ENCODE peak calls at places on chromosome X, in four cellular contexts. L is A549, O is K562, W is kidney epithelial cell. A is an unnamed sample.

GRCh38 chrX:13428055-13428786 is 108.4 kb upstream of the ATXN3L start:
- DNase-seq in L (peak), O (no peak), W (no peak), A (no peak)

GRCh38 chrX:48697182-48697727 is 721 bp downstream of the SUV39H1 start:
- DNase-seq in L (no peak), O (no peak), W (no peak), A (no peak)

GRCh38 chrX:10173331-10173900 is 16.6 kb downstream of the CLCN4 start:
- DNase-seq in L (no peak), O (peak), W (peak), A (peak)

GRCh38 chrX:102154900-102155805 is 624 bp downstream of the BEX5 start:
- DNase-seq in L (no peak), O (no peak), W (no peak), A (no peak)

GRCh38 chrX:41025926-41026325 is 59.3 kb upstream of the USP9X start:
- DNase-seq in L (peak), O (no peak), W (no peak), A (no peak)

GRCh38 chrX:140507223-140507981 is 2.5 kb upstream of the SOX3 start:
- DNase-seq in L (no peak), O (no peak), W (no peak), A (no peak)

GRCh38 chrX:1658083-1658463 is 43.2 kb downstream of the ASMT start:
- DNase-seq in L (peak), O (no peak), W (no peak), A (no peak)

GRCh38 chrX:112800901-112801775 is 39.5 kb downstream of the AMOT start:
- DNase-seq in L (no peak), O (no peak), W (no peak), A (no peak)

GRCh38 chrX:70664726-70665125 is 220.1 kb downstream of the DLG3 start:
- DNase-seq in L (peak), O (no peak), W (peak), A (no peak)

GRCh38 chrX:15269618-15270521 is at the start of gene ASB9:
- DNase-seq in L (peak), O (no peak), W (peak), A (peak)

GRCh38 chrX:43655151-43655676 is 885 bp upstream of the MAOA start:
- DNase-seq in L (peak), O (no peak), W (no peak), A (no peak)

GRCh38 chrX:137031517-137032377 is 2.0 kb downstream of the GPR101 start:
- DNase-seq in L (peak), O (peak), W (no peak), A (no peak)

GRCh38 chrX:129957241-129958099 is 25.0 kb upstream of the BCORL1 start:
- DNase-seq in L (peak), O (peak), W (no peak), A (no peak)

GRCh38 chrX:129956765-129957164 is 25.7 kb upstream of the BCORL1 start:
- DNase-seq in L (no peak), O (no peak), W (no peak), A (no peak)

GRCh38 chrX:129961180-129962083 is 21.0 kb upstream of the BCORL1 start:
- DNase-seq in L (peak), O (peak), W (no peak), A (no peak)

GRCh38 chrX:129958814-129959492 is 23.5 kb upstream of the BCORL1 start:
- DNase-seq in L (no peak), O (no peak), W (no peak), A (no peak)

GRCh38 chrX:129959493-129959832 is 23.0 kb upstream of the BCORL1 start:
- DNase-seq in L (no peak), O (peak), W (no peak), A (no peak)
- H3K4me3 ChIP-seq in L (no peak), O (no peak), W (no peak), A (no peak)

GRCh38 chrX:45668686-45669443 is 468.2 kb upstream of the DIPK2B start:
- DNase-seq in L (no peak), O (no peak), W (peak), A (peak)
- TF ChIP-seq CTCF in L (no peak), O (no peak), W (no peak), A (no peak)

DNA sequence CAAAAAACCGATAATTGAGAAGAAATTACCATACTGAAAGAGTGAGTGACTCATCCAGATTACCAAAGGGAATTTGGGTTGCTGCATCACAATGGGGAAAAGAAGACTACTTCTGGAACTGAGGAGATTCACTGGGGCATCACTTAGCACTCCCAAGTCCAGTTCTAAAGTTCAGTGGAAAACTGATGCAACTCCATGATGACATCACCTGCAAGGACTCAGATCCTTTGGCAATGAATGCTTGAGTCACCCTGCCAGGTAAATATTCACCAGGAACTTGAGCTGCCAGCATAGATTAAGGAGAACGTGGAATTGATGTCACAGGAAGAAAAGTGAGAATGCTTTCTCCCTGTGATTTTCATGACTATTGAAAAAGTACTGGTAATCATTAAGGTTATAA is 32.0 kb upstream of the SMIM10L2A start:
- DNase-seq in L (peak), O (no peak), W (peak), A (no peak)
- H3K4me3 ChIP-seq in L (no peak), O (no peak), W (no peak), A (no peak)

GRCh38 chrX:151828434-151829080 is 84.1 kb upstream of the MAGEA4 start:
- DNase-seq in L (no peak), O (no peak), W (no peak), A (no peak)

GRCh38 chrX:151830911-151831310 is 81.8 kb upstream of the MAGEA4 start:
- DNase-seq in L (no peak), O (no peak), W (no peak), A (no peak)

GRCh38 chrX:151821226-151821625 is 86.7 kb downstream of the CNGA2 start:
- DNase-seq in L (no peak), O (no peak), W (no peak), A (no peak)

DNA sequence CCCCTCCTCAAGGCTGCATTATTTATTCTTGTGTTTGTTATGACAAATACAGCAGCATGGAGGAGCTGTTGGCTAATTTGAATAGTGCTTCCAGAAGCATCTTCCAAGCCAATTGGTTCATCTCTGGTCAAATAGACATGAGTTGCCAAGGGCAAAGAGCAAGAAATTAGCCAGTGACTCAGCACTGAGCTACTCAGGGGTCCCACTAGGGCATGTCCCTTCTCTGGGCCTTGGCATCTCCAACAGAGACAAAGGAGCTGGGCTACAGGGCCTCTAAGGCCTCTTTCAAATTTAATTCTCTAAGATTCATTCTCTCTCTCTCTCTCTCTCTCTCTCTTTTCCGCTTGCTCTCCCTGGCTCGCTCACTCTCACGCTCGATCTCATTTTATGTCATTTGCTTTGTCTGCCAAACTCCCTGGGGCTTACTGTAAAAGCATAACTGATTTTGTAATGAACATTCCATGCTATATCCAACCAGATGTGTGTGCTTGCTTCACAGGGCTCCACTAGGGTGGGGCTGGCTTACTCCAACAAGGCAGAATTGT is 86.7 kb upstream of the MAGEA4 start:
- DNase-seq in L (peak), O (no peak), W (peak), A (peak)
- TF ChIP-seq CTCF in L (peak), O (peak), W (no peak), A (peak)

GRCh38 chrX:38275615-38276014 is 51.7 kb downstream of the RPGR start:
- DNase-seq in L (peak), O (no peak), W (peak), A (peak)
- H3K4me3 ChIP-seq in L (no peak), O (no peak), W (no peak), A (no peak)

DNA sequence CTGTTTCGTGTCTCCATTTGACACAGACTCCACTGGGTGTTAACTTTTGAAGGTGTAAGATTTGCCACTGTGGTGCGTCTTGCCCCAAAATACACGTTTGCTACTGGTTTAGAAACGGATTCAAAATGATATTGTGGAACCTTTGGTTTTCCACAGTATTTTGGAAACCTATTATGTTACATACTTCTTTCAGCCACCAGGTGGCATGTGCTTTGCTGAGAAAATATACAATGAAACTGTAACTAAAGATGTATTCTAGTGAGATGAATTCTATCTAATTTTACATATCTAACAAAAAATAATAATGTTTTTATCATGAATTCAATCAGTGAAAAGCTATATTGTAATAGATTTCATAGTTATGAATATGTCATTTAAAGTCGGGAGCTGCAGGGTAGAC is 28.4 kb upstream of the SLITRK4 start:
- DNase-seq in L (peak), O (peak), W (no peak), A (no peak)
- TF ChIP-seq CTCF in L (peak), O (no peak), W (peak), A (peak)

GRCh38 chrX:51837926-51838325 is 55.5 kb upstream of the MAGED1 start:
- DNase-seq in L (no peak), O (no peak), W (no peak), A (peak)
- H3K4me3 ChIP-seq in L (no peak), O (no peak), W (no peak), A (no peak)

GRCh38 chrX:66360894-66361293 is 196.8 kb downstream of the HEPH start:
- DNase-seq in L (no peak), O (no peak), W (no peak), A (no peak)
- TF ChIP-seq CTCF in L (no peak), O (no peak), W (no peak), A (no peak)

GRCh38 chrX:29477878-29478277 is 737.5 kb upstream of the MAGEB2 start:
- DNase-seq in L (no peak), O (no peak), W (no peak), A (no peak)

DNA sequence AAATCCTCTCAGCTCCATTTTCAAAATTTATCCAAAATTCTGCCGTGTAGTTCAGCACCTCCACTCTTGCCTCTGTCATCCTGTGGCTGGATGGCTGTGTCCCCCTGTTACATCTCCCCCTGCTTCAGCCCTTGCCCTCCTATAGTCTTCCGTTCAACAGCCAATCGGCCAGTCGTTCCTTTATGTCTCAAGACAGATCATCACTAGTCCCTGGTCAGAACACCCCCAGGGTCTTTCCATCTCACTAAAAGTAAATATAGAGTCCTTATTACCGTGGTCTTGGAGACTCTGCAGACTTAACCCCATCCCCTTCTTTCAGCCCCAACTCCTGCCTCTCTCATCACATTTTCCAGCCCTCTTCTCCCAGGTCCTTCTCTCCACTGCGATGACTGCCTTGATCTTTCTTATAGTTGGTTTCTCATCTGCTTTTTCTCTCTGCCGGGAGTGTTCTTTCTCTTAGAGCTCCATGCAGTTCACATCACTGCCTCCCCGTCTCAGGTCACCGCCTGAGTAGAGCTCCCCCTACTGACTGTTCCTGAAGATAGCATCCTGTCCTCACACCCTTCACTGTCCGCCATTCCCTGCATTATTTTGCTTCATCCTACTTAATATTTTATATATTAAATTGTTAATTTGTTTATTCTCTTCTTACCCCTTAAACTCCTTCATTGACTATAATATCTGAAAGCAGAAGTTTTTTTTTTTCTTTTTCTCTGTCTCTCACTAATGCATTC is 736.9 kb upstream of the MAGEB2 start:
- DNase-seq in L (peak), O (peak), W (no peak), A (no peak)
- H3K4me3 ChIP-seq in L (peak), O (no peak), W (no peak), A (no peak)